ENCODE peak calls at places on chromosomes 1 and 21, in ten cellular contexts. B is GM23248; U is adrenal gland; M is CD8-positive, alpha-beta T cell; Z is IMR-90; E is cardiac muscle cell; Q is psoas muscle; Y is astrocyte; H is neural progenitor cell; A is mammary epithelial cell. X is an unnamed sample. For H3K4me1, the result is how much of the 10 kb centered on the place peaks cover.

GRCh38 chr1:178075323-178075722 is 18.6 kb upstream of the RASAL2 start:
- DNase-seq in B (no peak), Y (no peak), E (peak), A (no peak), Z (no peak), H (no peak), M (no peak), U (no peak), Q (no peak), X (no peak)

GRCh38 chr1:11790880-11791715 is 14.7 kb downstream of the MTHFR start:
- DNase-seq in Q (peak), U (peak), M (no peak), A (peak), Y (peak), B (peak), Z (peak), H (peak), E (peak), X (no peak)

GRCh38 chr1:53329183-53329544 is 1.3 kb upstream of the LRP8 start:
- DNase-seq in Q (no peak), H (no peak), M (no peak), B (no peak), Y (no peak), U (peak), A (no peak), Z (no peak), E (no peak), X (no peak)

GRCh38 chr21:35528109-35529042 is 479.3 kb upstream of the RUNX1 start:
- DNase-seq in U (peak), Z (peak), M (no peak), H (no peak), B (no peak), Q (peak), E (peak), Y (peak), A (no peak), X (peak)

GRCh38 chr1:231590453-231591198 is 36.0 kb upstream of the DISC1 start:
- DNase-seq in H (peak), Z (peak), E (peak), M (no peak), A (peak), B (peak), Y (peak), U (peak), Q (peak), X (peak)

GRCh38 chr21:39048574-39048973 is 134.7 kb downstream of the PSMG1 start:
- DNase-seq in E (peak), B (peak), M (no peak), Y (peak), Z (peak), Q (no peak), U (no peak), H (no peak), A (peak), X (no peak)

GRCh38 chr1:241608379-241609033 is 31.7 kb downstream of the CHML start:
- DNase-seq in Q (no peak), H (no peak), Y (peak), B (peak), A (peak), E (peak), Z (peak), U (no peak), M (no peak), X (no peak)

GRCh38 chr1:198919667-198920398 is 281.0 kb downstream of the PTPRC start:
- DNase-seq in Q (no peak), B (no peak), H (no peak), A (peak), U (no peak), M (no peak), Z (no peak), Y (peak), E (peak), X (no peak)

GRCh38 chr1:41411229-41411628 is 50.0 kb downstream of the FOXO6 start:
- DNase-seq in U (no peak), A (peak), Q (no peak), Z (no peak), B (no peak), E (no peak), Y (no peak), M (no peak), H (no peak), X (no peak)

GRCh38 chr1:94994805-94995204 is 67.9 kb upstream of the CNN3 start:
- DNase-seq in H (no peak), Q (no peak), M (no peak), Z (no peak), Y (no peak), A (no peak), E (no peak), B (no peak), U (no peak), X (peak)

GRCh38 chr21:36727886-36728285 is 29.0 kb downstream of the SIM2 start:
- DNase-seq in A (no peak), Z (no peak), U (no peak), B (no peak), Q (no peak), Y (no peak), H (peak), E (no peak), M (no peak), X (no peak)

GRCh38 chr1:7630378-7630777 is 140.7 kb upstream of the VAMP3 start:
- DNase-seq in Z (no peak), U (no peak), Y (no peak), B (no peak), M (no peak), Q (no peak), A (no peak), E (no peak), H (no peak), X (no peak)

GRCh38 chr21:36762636-36763035 is 63.7 kb downstream of the SIM2 start:
- DNase-seq in Q (no peak), B (no peak), E (no peak), Y (no peak), Z (no peak), M (no peak), U (no peak), H (no peak), A (no peak), X (no peak)

GRCh38 chr1:66527688-66528087 is 6.3 kb upstream of the SGIP1 start:
- DNase-seq in E (peak), Y (peak), B (peak), Z (peak), A (peak), U (no peak), M (no peak), H (no peak), Q (no peak), X (no peak)

GRCh38 chr1:97630281-97630680 is 290.6 kb downstream of the DPYD start:
- DNase-seq in Q (no peak), B (no peak), E (no peak), M (no peak), H (peak), A (no peak), U (no peak), Y (no peak), Z (no peak), X (no peak)
- H3K4me3 ChIP-seq in Q (no peak), B (no peak), E (no peak), M (no peak), H (no peak), A (no peak), U (no peak), Y (no peak), Z (no peak), X (no peak)

GRCh38 chr1:14809186-14809981 is 210.9 kb downstream of the KAZN start:
- DNase-seq in M (no peak), Y (no peak), A (no peak), E (no peak), H (no peak), Z (no peak), Q (no peak), U (no peak), B (no peak), X (no peak)

GRCh38 chr1:14803002-14803789 is 204.7 kb downstream of the KAZN start:
- DNase-seq in Q (no peak), M (no peak), U (no peak), A (no peak), E (no peak), B (no peak), Y (no peak), H (no peak), Z (no peak), X (no peak)

GRCh38 chr1:14808768-14809167 is 210.3 kb downstream of the KAZN start:
- DNase-seq in Z (no peak), B (no peak), A (no peak), Q (no peak), E (no peak), H (no peak), M (no peak), U (no peak), Y (no peak), X (no peak)

GRCh38 chr1:14804626-14805025 is 206.1 kb downstream of the KAZN start:
- DNase-seq in H (peak), B (peak), E (no peak), Z (no peak), Q (no peak), Y (no peak), M (no peak), A (no peak), U (no peak), X (no peak)

DNA sequence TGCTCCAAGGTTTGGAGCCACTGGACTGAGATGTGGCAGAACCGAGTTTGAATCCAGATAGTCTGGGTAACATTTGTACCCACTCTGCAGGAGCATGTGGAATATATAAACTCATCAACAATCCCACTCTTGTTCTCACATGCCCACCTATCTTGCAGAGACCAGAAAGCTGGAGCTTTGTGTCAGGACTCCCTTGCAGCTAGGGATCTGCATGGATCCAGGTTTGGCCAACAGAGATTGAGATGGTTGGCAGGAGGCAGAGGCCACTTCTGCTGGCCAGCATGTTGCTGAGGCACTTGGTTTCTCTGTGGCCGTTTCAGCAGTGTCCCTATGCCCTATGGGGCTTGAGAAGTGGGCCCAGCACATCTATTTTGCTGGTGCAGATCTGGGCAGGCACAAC is 208.3 kb downstream of the KAZN start:
- DNase-seq in E (no peak), A (no peak), Y (no peak), B (no peak), M (no peak), U (no peak), Z (no peak), Q (no peak), H (no peak), X (no peak)
- H3K4me1 ChIP-seq in E (under half), A (under half), Y (under half), B (under half), M (under half), U (under half), Z (under half), Q (under half), H (under half), X (under half)

GRCh38 chr1:150979007-150979722 is 2.9 kb upstream of the ANXA9 start:
- DNase-seq in U (peak), E (peak), Z (peak), Y (peak), Q (peak), A (peak), B (peak), H (peak), M (peak), X (peak)
- H3K27ac ChIP-seq in U (peak), E (no peak), Z (no peak), Y (no peak), Q (peak), A (no peak), B (no peak), H (no peak), M (no peak), X (peak)

DNA sequence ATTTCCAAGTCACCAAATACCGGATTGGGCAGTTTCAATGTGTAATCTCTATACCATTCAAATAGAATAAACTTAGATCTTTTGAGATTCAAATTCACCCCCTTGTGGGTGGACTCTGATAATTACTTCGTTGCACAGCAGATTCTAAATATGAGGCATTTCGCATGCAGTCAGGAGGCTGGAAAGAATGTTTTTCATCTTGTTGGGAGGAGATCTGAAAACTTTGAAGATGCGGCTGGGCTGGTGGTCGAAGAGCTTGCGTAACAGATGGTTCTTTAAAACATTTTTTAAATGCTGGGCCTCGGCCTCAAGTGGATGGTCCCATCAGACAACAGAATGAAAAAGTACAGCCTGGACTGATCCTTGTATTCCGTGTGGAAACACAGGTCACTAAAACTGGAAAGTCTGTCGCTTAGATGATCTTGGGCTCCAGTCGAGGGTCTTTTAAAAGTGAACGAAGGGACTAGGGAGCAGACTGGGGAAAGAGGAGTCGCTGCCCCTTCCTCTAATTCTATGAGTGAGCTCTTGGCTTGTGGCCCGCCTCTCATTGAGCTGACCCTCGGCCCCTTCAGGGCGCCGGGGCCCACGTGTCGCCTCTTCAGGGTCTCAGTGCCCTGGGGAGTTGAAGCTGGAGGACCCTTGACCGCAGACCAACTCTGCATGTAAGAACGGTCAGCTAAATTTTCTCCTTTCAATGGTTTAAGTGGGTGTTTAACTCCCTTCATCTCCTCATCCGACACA is 10.6 kb downstream of the NR5A2 start:
- DNase-seq in E (no peak), U (no peak), Z (no peak), Q (no peak), Y (no peak), M (no peak), H (no peak), A (no peak), B (no peak), X (no peak)
- H3K4me3 ChIP-seq in E (peak), U (no peak), Z (no peak), Q (no peak), Y (no peak), M (no peak), H (peak), A (no peak), B (no peak), X (no peak)

DNA sequence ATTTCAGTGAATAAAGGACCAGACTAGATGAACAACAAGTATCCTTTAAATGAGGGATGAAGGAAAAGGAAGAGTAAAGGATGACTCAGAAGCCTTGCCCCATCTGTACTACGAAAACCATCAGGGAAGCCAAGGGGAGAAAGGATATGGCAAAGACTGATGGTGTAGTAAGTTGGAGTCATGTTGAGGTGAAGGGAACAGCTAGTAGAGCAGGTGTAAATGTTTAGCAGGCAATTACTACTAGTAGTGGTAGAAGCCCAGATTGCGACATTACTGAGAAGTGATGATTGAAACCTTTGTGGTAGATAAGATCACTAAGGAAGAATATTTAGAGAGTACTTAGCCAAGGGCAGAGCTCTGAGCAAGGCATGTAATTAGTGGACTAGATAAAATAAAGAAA is 84.0 kb downstream of the PHTF1 start:
- DNase-seq in Z (peak), E (peak), B (peak), Q (no peak), H (no peak), A (peak), Y (peak), U (no peak), M (no peak), X (no peak)
- H3K4me1 ChIP-seq in Z (under half), E (under half), B (under half), Q (under half), H (under half), A (under half), Y (under half), U (under half), M (under half), X (under half)

GRCh38 chr1:209583408-209583807 is at the start of gene CAMK1G:
- DNase-seq in A (no peak), U (no peak), E (peak), Y (peak), Z (peak), Q (no peak), H (peak), B (peak), M (no peak), X (no peak)
- H3K27ac ChIP-seq in A (no peak), U (peak), E (peak), Y (no peak), Z (no peak), Q (no peak), H (peak), B (no peak), M (no peak), X (no peak)

GRCh38 chr1:20086800-20087199 is 16.8 kb downstream of the PLA2G5 start:
- DNase-seq in Z (no peak), B (no peak), U (no peak), Q (no peak), A (no peak), E (no peak), H (no peak), M (no peak), Y (no peak), X (no peak)

GRCh38 chr1:20090641-20091040 is 20.6 kb downstream of the PLA2G5 start:
- DNase-seq in U (no peak), A (no peak), B (no peak), Z (no peak), Q (no peak), H (no peak), E (no peak), Y (no peak), M (no peak), X (no peak)

GRCh38 chr1:20087668-20088067 is 17.7 kb downstream of the PLA2G5 start:
- DNase-seq in B (no peak), E (no peak), Y (no peak), Z (no peak), Q (no peak), M (no peak), A (no peak), U (no peak), H (no peak), X (no peak)

GRCh38 chr1:20090119-20090518 is 20.1 kb downstream of the PLA2G5 start:
- DNase-seq in Q (no peak), H (no peak), A (no peak), Y (no peak), B (no peak), M (no peak), E (no peak), U (no peak), Z (no peak), X (no peak)

GRCh38 chr1:20089328-20090077 is 19.5 kb downstream of the PLA2G5 start:
- DNase-seq in B (no peak), Q (no peak), U (no peak), E (no peak), H (no peak), A (peak), Z (no peak), Y (no peak), M (no peak), X (no peak)
- H3K4me3 ChIP-seq in B (no peak), Q (no peak), U (no peak), E (no peak), H (no peak), A (no peak), Z (no peak), Y (no peak), M (no peak), X (no peak)

X was measured in naive thymus-derived CD4-positive, alpha-beta T cell.